ENCODE peak calls at places on chromosomes 2 and 18, in nine cellular contexts. One of them, this sample, is unnamed.

GRCh38 chr2:240480834-240481623 is 45.6 kb downstream of the GPC1 start:
- DNase-seq in T-helper 2 cell: no peak
- DNase-seq in NCI-H1092: no peak
- DNase-seq in NCI-H2107: no peak
- DNase-seq in pons: no peak
- DNase-seq in AML-193: no peak
- DNase-seq in CD4-positive, CD25-positive, alpha-beta regulatory T cell: no peak
- DNase-seq in astrocyte of the hippocampus: no peak
- DNase-seq in GM12865: no peak
- DNase-seq in this sample: no peak

GRCh38 chr2:133377021-133377481 is 191.2 kb downstream of the NCKAP5 start:
- DNase-seq in T-helper 2 cell: no peak
- DNase-seq in NCI-H1092: no peak
- DNase-seq in NCI-H2107: no peak
- DNase-seq in pons: no peak
- DNase-seq in AML-193: no peak
- DNase-seq in CD4-positive, CD25-positive, alpha-beta regulatory T cell: no peak
- DNase-seq in astrocyte of the hippocampus: peak; percentile 50
- DNase-seq in GM12865: no peak
- DNase-seq in this sample: no peak

GRCh38 chr18:67428805-67429204 is 87.7 kb downstream of the DSEL start:
- DNase-seq in T-helper 2 cell: no peak
- DNase-seq in NCI-H1092: no peak
- DNase-seq in NCI-H2107: no peak
- DNase-seq in pons: no peak
- DNase-seq in AML-193: no peak
- DNase-seq in CD4-positive, CD25-positive, alpha-beta regulatory T cell: no peak
- DNase-seq in astrocyte of the hippocampus: peak; percentile 33
- DNase-seq in GM12865: no peak
- DNase-seq in this sample: no peak

GRCh38 chr2:166360426-166360825 is 15.3 kb downstream of the SCN9A start:
- DNase-seq in T-helper 2 cell: no peak
- DNase-seq in NCI-H1092: no peak
- DNase-seq in NCI-H2107: no peak
- DNase-seq in pons: no peak
- DNase-seq in AML-193: no peak
- DNase-seq in CD4-positive, CD25-positive, alpha-beta regulatory T cell: no peak
- DNase-seq in astrocyte of the hippocampus: no peak
- DNase-seq in GM12865: no peak
- DNase-seq in this sample: no peak

GRCh38 chr2:3073196-3073595 is 304.4 kb downstream of the EIPR1 start:
- DNase-seq in T-helper 2 cell: no peak
- DNase-seq in NCI-H1092: no peak
- DNase-seq in NCI-H2107: no peak
- DNase-seq in pons: no peak
- DNase-seq in AML-193: no peak
- DNase-seq in CD4-positive, CD25-positive, alpha-beta regulatory T cell: no peak
- DNase-seq in astrocyte of the hippocampus: no peak
- DNase-seq in GM12865: no peak
- DNase-seq in this sample: no peak

GRCh38 chr18:59927246-59927825 is 27.5 kb downstream of the PMAIP1 start:
- DNase-seq in T-helper 2 cell: peak; percentile 7
- DNase-seq in NCI-H1092: no peak
- DNase-seq in NCI-H2107: no peak
- DNase-seq in pons: peak; percentile 54
- DNase-seq in AML-193: no peak
- DNase-seq in CD4-positive, CD25-positive, alpha-beta regulatory T cell: peak; percentile 43
- DNase-seq in astrocyte of the hippocampus: peak; percentile 46
- DNase-seq in GM12865: peak; percentile 96
- DNase-seq in this sample: peak; percentile 49

GRCh38 chr2:17757321-17757720 is 3.4 kb downstream of the GEN1 start:
- DNase-seq in T-helper 2 cell: no peak
- DNase-seq in NCI-H1092: no peak
- DNase-seq in NCI-H2107: no peak
- DNase-seq in pons: no peak
- DNase-seq in AML-193: no peak
- DNase-seq in CD4-positive, CD25-positive, alpha-beta regulatory T cell: no peak
- DNase-seq in astrocyte of the hippocampus: peak; percentile 67
- DNase-seq in GM12865: no peak
- DNase-seq in this sample: peak; percentile 85

GRCh38 chr2:213199871-213200270 is 48.5 kb upstream of the IKZF2 start:
- DNase-seq in T-helper 2 cell: no peak
- DNase-seq in NCI-H1092: no peak
- DNase-seq in NCI-H2107: no peak
- DNase-seq in pons: no peak
- DNase-seq in AML-193: no peak
- DNase-seq in CD4-positive, CD25-positive, alpha-beta regulatory T cell: no peak
- DNase-seq in astrocyte of the hippocampus: no peak
- DNase-seq in GM12865: no peak
- DNase-seq in this sample: peak; percentile 81

GRCh38 chr2:6423131-6423530 is 442.6 kb downstream of the CMPK2 start:
- DNase-seq in T-helper 2 cell: no peak
- DNase-seq in NCI-H1092: no peak
- DNase-seq in NCI-H2107: no peak
- DNase-seq in pons: no peak
- DNase-seq in AML-193: no peak
- DNase-seq in CD4-positive, CD25-positive, alpha-beta regulatory T cell: no peak
- DNase-seq in astrocyte of the hippocampus: no peak
- DNase-seq in GM12865: peak; percentile 12
- DNase-seq in this sample: no peak

This sample was measured in renal cortical epithelial cell.